ENCODE peak calls at places on chromosomes 7 and 10, in eight cellular contexts. R, K, G, S, M, D, Y and T are unnamed samples.

GRCh38 chr7:74266191-74266963 is 12.2 kb upstream of the RFC2 start:
- DNase-seq in S (no peak), M (no peak), Y (no peak), D (no peak), R (no peak), G (no peak), K (no peak), T (no peak)

GRCh38 chr7:123499211-123499968 is 35.0 kb downstream of the IQUB start:
- DNase-seq in Y (no peak), G (no peak), M (no peak), K (no peak), R (no peak), D (no peak), S (no peak), T (no peak)

GRCh38 chr7:16353226-16353625 is 68.1 kb downstream of the CRPPA start:
- DNase-seq in S (no peak), R (no peak), G (no peak), M (no peak), Y (no peak), K (no peak), D (no peak), T (no peak)

GRCh38 chr10:71611131-71611530 is 108.4 kb downstream of the C10orf105 start:
- DNase-seq in D (no peak), G (no peak), K (no peak), R (peak), M (no peak), Y (no peak), S (no peak), T (no peak)

GRCh38 chr7:150444674-150445365 is 5.6 kb upstream of the GIMAP8 start:
- DNase-seq in M (no peak), R (no peak), Y (no peak), G (no peak), S (no peak), K (no peak), D (no peak), T (no peak)

GRCh38 chr10:78604286-78604685 is 464.5 kb upstream of the ZMIZ1 start:
- DNase-seq in Y (no peak), S (no peak), R (no peak), D (no peak), G (no peak), M (no peak), K (no peak), T (no peak)

GRCh38 chr7:83921798-83922607 is 272.6 kb downstream of the SEMA3A start:
- DNase-seq in D (no peak), S (no peak), G (no peak), R (no peak), M (no peak), K (peak), Y (no peak), T (no peak)

GRCh38 chr7:85021090-85021704 is 165.7 kb downstream of the SEMA3D start:
- DNase-seq in D (no peak), G (no peak), R (no peak), K (no peak), S (no peak), Y (no peak), M (no peak), T (no peak)

GRCh38 chr7:16348251-16348650 is 73.1 kb downstream of the CRPPA start:
- DNase-seq in M (no peak), Y (no peak), R (no peak), G (no peak), D (no peak), S (no peak), K (no peak), T (no peak)

GRCh38 chr7:2082357-2083038 is 150.2 kb downstream of the MAD1L1 start:
- DNase-seq in D (no peak), K (peak), M (no peak), R (no peak), Y (no peak), G (no peak), S (no peak), T (peak)

GRCh38 chr7:14767716-14768425 is 134.7 kb downstream of the DGKB start:
- DNase-seq in M (no peak), G (no peak), Y (no peak), D (no peak), S (no peak), R (no peak), K (no peak), T (no peak)

GRCh38 chr10:32253300-32253699 is 93.7 kb downstream of the EPC1 start:
- DNase-seq in D (no peak), R (no peak), G (no peak), K (no peak), M (no peak), S (no peak), Y (no peak), T (no peak)

GRCh38 chr7:70744414-70744942 is 387.5 kb upstream of the GALNT17 start:
- DNase-seq in D (no peak), R (no peak), Y (no peak), M (no peak), G (no peak), S (no peak), K (no peak), T (no peak)

GRCh38 chr10:124270940-124271339 is 147.8 kb downstream of the OAT start:
- DNase-seq in D (no peak), G (no peak), S (no peak), M (no peak), K (no peak), Y (no peak), R (no peak), T (no peak)

GRCh38 chr10:110865184-110865803 is 6.4 kb upstream of the PDCD4 start:
- DNase-seq in G (no peak), S (no peak), Y (no peak), D (no peak), R (no peak), M (no peak), K (peak), T (no peak)

GRCh38 chr10:115761166-115761565 is 511.8 kb downstream of the GFRA1 start:
- DNase-seq in D (no peak), S (no peak), G (no peak), Y (no peak), R (no peak), K (no peak), M (no peak), T (no peak)

GRCh38 chr7:111357691-111358090 is 204.6 kb downstream of the IMMP2L start:
- DNase-seq in K (no peak), Y (no peak), D (no peak), R (no peak), S (no peak), M (no peak), G (no peak), T (no peak)

GRCh38 chr7:97116308-97116707 is 1.2 kb upstream of the SDHAF3 start:
- DNase-seq in M (no peak), D (no peak), R (no peak), G (peak), K (no peak), S (no peak), Y (no peak), T (no peak)

GRCh38 chr7:27362026-27362425 is 119.4 kb downstream of the EVX1 start:
- DNase-seq in K (no peak), D (no peak), S (no peak), R (no peak), M (no peak), G (no peak), Y (no peak), T (no peak)

GRCh38 chr7:105577251-105577650 is 4.0 kb downstream of the EFCAB10 start:
- DNase-seq in M (no peak), D (no peak), G (no peak), R (no peak), Y (no peak), K (no peak), S (no peak), T (no peak)

GRCh38 chr7:116113310-116113709 is 82.7 kb upstream of the TFEC start:
- DNase-seq in D (no peak), S (no peak), M (no peak), Y (no peak), R (no peak), G (no peak), K (no peak), T (no peak)

GRCh38 chr7:71145906-71146901 is 14.3 kb downstream of the GALNT17 start:
- DNase-seq in S (no peak), M (no peak), K (no peak), G (no peak), D (no peak), Y (no peak), R (no peak), T (no peak)

GRCh38 chr7:69652947-69653701 is 54.8 kb downstream of the AUTS2 start:
- DNase-seq in S (no peak), G (no peak), M (no peak), R (no peak), K (no peak), Y (no peak), D (no peak), T (no peak)

GRCh38 chr10:130854151-130854550 is 457.4 kb downstream of the TCERG1L start:
- DNase-seq in Y (no peak), G (no peak), S (no peak), D (no peak), R (no peak), M (no peak), K (no peak), T (no peak)